ENCODE peak calls at places on chromosomes 3 and 15, in seven cellular contexts. S, J, A, P, Y, B and C are unnamed samples.

GRCh38 chr3:86229775-86230094 is 761.2 kb downstream of the VGLL3 start:
- DNase-seq in S (no peak), J (no peak), A (no peak), P (no peak), Y (no peak), B (no peak), C (no peak)

GRCh38 chr3:190811775-190812480 is 50.6 kb downstream of the GMNC start:
- DNase-seq in S (peak), J (peak), A (peak), P (peak), Y (peak), B (peak), C (peak)

GRCh38 chr3:69558912-69559311 is 173.0 kb upstream of the FRMD4B start:
- DNase-seq in S (no peak), J (no peak), A (no peak), P (no peak), Y (no peak), B (no peak), C (no peak)

GRCh38 chr3:44208086-44208485 is 33.6 kb upstream of the TOPAZ1 start:
- DNase-seq in S (no peak), J (no peak), A (no peak), P (no peak), Y (no peak), B (no peak), C (peak)

GRCh38 chr3:30421261-30421660 is 185.1 kb upstream of the TGFBR2 start:
- DNase-seq in S (peak), J (no peak), A (no peak), P (no peak), Y (no peak), B (no peak), C (peak)

GRCh38 chr3:180180795-180181194 is 144.1 kb upstream of the PEX5L start:
- DNase-seq in S (peak), J (no peak), A (no peak), P (no peak), Y (no peak), B (no peak), C (no peak)

GRCh38 chr15:73927476-73928240 is 1.4 kb downstream of the LOXL1 start:
- DNase-seq in S (peak), J (peak), A (peak), P (no peak), Y (no peak), B (peak), C (no peak)

GRCh38 chr3:23103764-23104163 is 99.4 kb upstream of the UBE2E2 start:
- DNase-seq in S (no peak), J (peak), A (peak), P (no peak), Y (no peak), B (no peak), C (no peak)

GRCh38 chr3:180563411-180563810 is 38.6 kb upstream of the TTC14 start:
- DNase-seq in S (no peak), J (no peak), A (no peak), P (no peak), Y (no peak), B (no peak), C (no peak)

GRCh38 chr3:174812172-174812862 is 46.8 kb upstream of the NAALADL2 start:
- DNase-seq in S (peak), J (no peak), A (no peak), P (no peak), Y (no peak), B (no peak), C (no peak)

GRCh38 chr3:29065211-29065785 is 215.6 kb upstream of the RBMS3 start:
- DNase-seq in S (peak), J (peak), A (peak), P (peak), Y (peak), B (peak), C (peak)

GRCh38 chr15:90994059-90994416 is 297 bp downstream of the PRC1 start:
- DNase-seq in S (no peak), J (no peak), A (no peak), P (peak), Y (no peak), B (peak), C (no peak)

GRCh38 chr3:122513386-122514122 is 1.2 kb downstream of the KPNA1 start:
- DNase-seq in S (peak), J (peak), A (no peak), P (peak), Y (no peak), B (peak), C (no peak)

GRCh38 chr3:13484861-13485590 is 4.9 kb downstream of the HDAC11 start:
- DNase-seq in S (peak), J (peak), A (no peak), P (no peak), Y (no peak), B (no peak), C (peak)

GRCh38 chr3:95167748-95168147 is 1104.9 kb downstream of the NSUN3 start:
- DNase-seq in S (no peak), J (no peak), A (no peak), P (no peak), Y (no peak), B (no peak), C (no peak)

GRCh38 chr3:41111011-41111410 is 88.3 kb upstream of the CTNNB1 start:
- DNase-seq in S (no peak), J (no peak), A (no peak), P (no peak), Y (no peak), B (peak), C (peak)

GRCh38 chr3:153305189-153305588 is 143.2 kb downstream of the RAP2B start:
- DNase-seq in S (no peak), J (no peak), A (no peak), P (no peak), Y (no peak), B (no peak), C (no peak)

GRCh38 chr3:14224895-14225294 is 46.3 kb downstream of the LSM3 start:
- DNase-seq in S (peak), J (peak), A (no peak), P (no peak), Y (no peak), B (peak), C (peak)

GRCh38 chr15:67833504-67834248 is 6.2 kb downstream of the RNU6-1 start:
- DNase-seq in S (no peak), J (peak), A (peak), P (no peak), Y (no peak), B (no peak), C (peak)

GRCh38 chr15:67836477-67836876 is 3.4 kb downstream of the RNU6-1 start:
- DNase-seq in S (peak), J (no peak), A (no peak), P (no peak), Y (no peak), B (no peak), C (no peak)

GRCh38 chr3:16589867-16590624 is 15.2 kb downstream of the DAZL start:
- DNase-seq in S (no peak), J (no peak), A (no peak), P (no peak), Y (no peak), B (no peak), C (no peak)

GRCh38 chr15:101083336-101084045 is 164.3 kb downstream of the LRRK1 start:
- DNase-seq in S (no peak), J (no peak), A (no peak), P (no peak), Y (no peak), B (no peak), C (no peak)

GRCh38 chr3:30642715-30643361 is 36.4 kb downstream of the TGFBR2 start:
- DNase-seq in S (no peak), J (no peak), A (no peak), P (no peak), Y (no peak), B (no peak), C (peak)

GRCh38 chr3:179026636-179027035 is 45.0 kb downstream of the ZMAT3 start:
- DNase-seq in S (peak), J (no peak), A (no peak), P (no peak), Y (no peak), B (no peak), C (peak)

GRCh38 chr3:126197854-126198584 is 17.6 kb upstream of the ALDH1L1 start:
- DNase-seq in S (peak), J (peak), A (peak), P (no peak), Y (no peak), B (peak), C (peak)

GRCh38 chr3:127546517-127546916 is 44.0 kb downstream of the TPRA1 start:
- DNase-seq in S (no peak), J (no peak), A (no peak), P (no peak), Y (no peak), B (no peak), C (no peak)

GRCh38 chr15:80934761-80935221 is 54.8 kb downstream of the MESD start:
- DNase-seq in S (peak), J (peak), A (peak), P (no peak), Y (no peak), B (no peak), C (peak)

GRCh38 chr3:11096266-11097135 is 57.8 kb upstream of the HRH1 start:
- DNase-seq in S (peak), J (peak), A (peak), P (no peak), Y (no peak), B (peak), C (peak)

GRCh38 chr3:186208328-186208989 is 99.6 kb upstream of the ETV5 start:
- DNase-seq in S (no peak), J (peak), A (no peak), P (no peak), Y (no peak), B (no peak), C (no peak)
- H2BK120ac ChIP-seq in S (no peak), J (no peak), A (no peak), P (no peak), Y (no peak), B (no peak), C (no peak)

DNA sequence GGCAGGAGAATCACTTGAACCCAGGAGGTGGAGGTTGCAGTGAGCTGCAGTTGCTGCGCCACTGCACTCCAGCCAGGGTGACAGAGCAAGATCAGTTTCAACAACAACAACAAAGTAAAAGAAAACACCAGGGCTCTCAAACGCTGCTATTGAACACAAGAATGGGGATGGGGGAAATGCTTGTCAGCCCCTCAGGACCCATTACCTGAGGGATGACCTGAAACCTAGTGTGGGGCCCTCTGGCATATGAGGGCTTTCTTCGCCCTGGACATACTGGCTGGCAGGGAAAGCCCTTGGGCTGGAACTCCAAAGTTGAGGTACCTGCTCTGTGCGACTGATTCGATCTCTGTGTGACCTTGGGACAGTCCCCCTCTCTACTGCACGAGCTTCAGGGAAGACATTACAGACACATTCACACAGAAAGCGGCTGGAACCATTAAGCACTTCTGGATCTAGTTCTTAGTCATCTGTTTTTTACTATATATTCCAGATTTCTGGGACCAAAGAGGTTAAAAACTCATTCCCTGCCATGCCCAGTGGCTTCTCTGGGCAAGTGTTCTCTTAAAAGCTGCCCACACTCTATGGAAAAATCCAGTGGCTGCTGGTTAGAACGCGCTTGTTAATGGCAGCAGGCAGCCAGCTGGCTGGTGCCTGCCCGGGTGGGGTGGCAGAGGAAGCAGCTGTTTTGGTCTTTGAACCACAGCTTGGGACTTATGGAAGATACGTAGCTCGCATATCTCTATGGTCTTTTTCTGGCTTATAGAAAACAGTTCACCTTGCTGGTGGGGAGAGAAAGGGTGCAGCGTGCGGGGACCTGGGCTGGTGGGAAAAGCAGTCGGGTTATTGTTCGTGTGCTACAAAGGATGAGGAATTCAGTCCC is 57.2 kb downstream of the ATP1B3 start:
- DNase-seq in S (no peak), J (no peak), A (no peak), P (no peak), Y (no peak), B (no peak), C (no peak)
- H4K8ac ChIP-seq in S (no peak), J (no peak), A (no peak), P (no peak), Y (peak), B (no peak), C (no peak)

GRCh38 chr15:89660556-89660955 is 5.3 kb upstream of the KIF7 start:
- DNase-seq in S (no peak), J (no peak), A (no peak), P (no peak), Y (no peak), B (no peak), C (no peak)

GRCh38 chr15:89656116-89656815 is 999 bp upstream of the KIF7 start:
- DNase-seq in S (peak), J (no peak), A (no peak), P (no peak), Y (no peak), B (no peak), C (peak)

GRCh38 chr15:89662893-89663673 is 7.8 kb upstream of the KIF7 start:
- DNase-seq in S (peak), J (peak), A (peak), P (no peak), Y (no peak), B (peak), C (peak)

GRCh38 chr15:89657691-89658200 is 2.5 kb upstream of the KIF7 start:
- DNase-seq in S (no peak), J (no peak), A (no peak), P (no peak), Y (no peak), B (no peak), C (no peak)

GRCh38 chr15:89659295-89659694 is 4.0 kb upstream of the KIF7 start:
- DNase-seq in S (no peak), J (no peak), A (no peak), P (no peak), Y (no peak), B (no peak), C (no peak)
- H2BK120ac ChIP-seq in S (no peak), J (no peak), A (no peak), P (no peak), Y (no peak), B (no peak), C (no peak)

GRCh38 chr3:71789922-71790321 is 5.0 kb upstream of the PROK2 start:
- DNase-seq in S (no peak), J (no peak), A (no peak), P (no peak), Y (no peak), B (no peak), C (no peak)
- H4K8ac ChIP-seq in S (no peak), J (no peak), A (no peak), P (no peak), Y (no peak), B (no peak), C (no peak)